ENCODE peak calls at places on chromosomes 7 and 10, in five cellular contexts. S, Q, J, M and E are unnamed samples.

GRCh38 chr7:28688651-28689050 is 269.5 kb downstream of the TRIL start:
- DNase-seq in S (no peak), Q (peak; percentile 84), J (no peak), M (peak; percentile 38), E (peak; percentile 64)

GRCh38 chr10:110737886-110738634 is 93.9 kb downstream of the RBM20 start:
- DNase-seq in S (no peak), Q (no peak), J (no peak), M (peak; percentile 95), E (no peak)

GRCh38 chr7:137073571-137074325 is 205.3 kb downstream of the CHRM2 start:
- DNase-seq in S (no peak), Q (peak; percentile 21), J (no peak), M (peak; percentile 64), E (no peak)

GRCh38 chr7:3067193-3067592 is 23.5 kb upstream of the CARD11 start:
- DNase-seq in S (no peak), Q (peak; percentile 49), J (no peak), M (no peak), E (no peak)

GRCh38 chr7:16668978-16669377 is 23.0 kb downstream of the BZW2 start:
- DNase-seq in S (no peak), Q (peak; percentile 30), J (no peak), M (peak; percentile 61), E (no peak)

GRCh38 chr7:116669769-116670168 is 2.2 kb upstream of the MET start:
- DNase-seq in S (no peak), Q (peak; percentile 25), J (no peak), M (no peak), E (no peak)

GRCh38 chr7:20598479-20599419 is 16.7 kb upstream of the ABCB5 start:
- DNase-seq in S (peak; percentile 62), Q (peak; percentile 89), J (no peak), M (peak; percentile 84), E (peak; percentile 62)

GRCh38 chr10:103519798-103520197 is 26.3 kb downstream of the NEURL1 start:
- DNase-seq in S (no peak), Q (no peak), J (no peak), M (no peak), E (no peak)

GRCh38 chr7:125877251-125877650 is 947.6 kb upstream of the POT1 start:
- DNase-seq in S (no peak), Q (no peak), J (no peak), M (no peak), E (peak; percentile 68)

GRCh38 chr10:21402606-21403083 is 122.8 kb downstream of the SKIDA1 start:
- DNase-seq in S (no peak), Q (peak; percentile 64), J (no peak), M (peak; percentile 81), E (peak; percentile 44)

GRCh38 chr10:124448696-124449169 is 1.1 kb downstream of the NKX1-2 start:
- DNase-seq in S (peak; percentile 57), Q (no peak), J (no peak), M (no peak), E (no peak)

GRCh38 chr10:130924138-130924819 is 387.2 kb downstream of the TCERG1L start:
- DNase-seq in S (peak; percentile 90), Q (no peak), J (no peak), M (no peak), E (no peak)